ENCODE peak calls at places on chromosome 5, in nine cellular contexts. E, Z, V, B, O, W, K, R and F are unnamed samples.

GRCh38 chr5:52757527-52757926 is 30.2 kb upstream of the ITGA1 start:
- DNase-seq in E (no peak), O (no peak), K (no peak), B (no peak), W (no peak), V (no peak), R (no peak), Z (no peak), F (no peak)

GRCh38 chr5:3218916-3219650 is 376.5 kb upstream of the IRX1 start:
- DNase-seq in V (no peak), E (peak), O (no peak), K (no peak), Z (no peak), W (no peak), B (no peak), R (no peak), F (no peak)

GRCh38 chr5:33306758-33307157 is 134.0 kb upstream of the TARS1 start:
- DNase-seq in Z (peak), K (no peak), O (no peak), W (no peak), V (no peak), B (no peak), E (no peak), R (no peak), F (no peak)

GRCh38 chr5:171155621-171156020 is 153.4 kb upstream of the TLX3 start:
- DNase-seq in W (no peak), B (no peak), E (no peak), O (peak), K (no peak), R (no peak), V (no peak), Z (peak), F (no peak)

GRCh38 chr5:37847978-37848425 is 8.2 kb upstream of the GDNF start:
- DNase-seq in B (no peak), K (no peak), O (peak), V (no peak), R (no peak), Z (peak), E (no peak), W (peak), F (no peak)

GRCh38 chr5:169861934-169862333 is 118.4 kb downstream of the INSYN2B start:
- DNase-seq in V (no peak), R (no peak), W (no peak), B (no peak), E (no peak), O (peak), K (no peak), Z (peak), F (no peak)

GRCh38 chr5:62257018-62257367 is 49.0 kb upstream of the KIF2A start:
- DNase-seq in B (no peak), W (no peak), E (no peak), V (no peak), R (no peak), K (no peak), O (no peak), Z (no peak), F (no peak)

GRCh38 chr5:58940446-58940845 is 357.6 kb downstream of the RAB3C start:
- DNase-seq in K (no peak), B (peak), Z (peak), V (no peak), O (peak), E (no peak), W (no peak), R (no peak), F (no peak)

GRCh38 chr5:127695336-127695735 is 7.9 kb upstream of the CCDC192 start:
- DNase-seq in O (no peak), K (no peak), R (no peak), E (no peak), Z (no peak), W (no peak), V (no peak), B (no peak), F (no peak)

GRCh38 chr5:122144236-122144635 is 14.9 kb downstream of the ZNF474 start:
- DNase-seq in W (no peak), K (no peak), B (no peak), E (no peak), V (no peak), R (no peak), O (no peak), Z (no peak), F (no peak)

GRCh38 chr5:138033275-138033808 is 463 bp upstream of the FAM13B start:
- DNase-seq in K (no peak), V (no peak), R (no peak), E (no peak), O (no peak), Z (no peak), W (no peak), B (no peak), F (peak)

GRCh38 chr5:113140837-113141661 is 164.5 kb downstream of the DCP2 start:
- DNase-seq in R (no peak), V (no peak), Z (peak), O (peak), B (no peak), E (no peak), W (peak), K (no peak), F (no peak)

GRCh38 chr5:129172561-129172960 is 78.0 kb downstream of the ISOC1 start:
- DNase-seq in Z (peak), K (peak), W (peak), V (no peak), O (peak), E (no peak), R (no peak), B (no peak), F (peak)

GRCh38 chr5:141777711-141778110 is 95.7 kb upstream of the ARAP3 start:
- DNase-seq in E (no peak), W (no peak), V (no peak), Z (no peak), K (no peak), R (no peak), B (no peak), O (no peak), F (no peak)

GRCh38 chr5:949275-949543 is 56.5 kb downstream of the TRIP13 start:
- DNase-seq in K (no peak), O (no peak), E (no peak), W (no peak), B (no peak), Z (no peak), R (no peak), V (no peak), F (no peak)

GRCh38 chr5:81207009-81207408 is 26.1 kb upstream of the CKMT2 start:
- DNase-seq in V (no peak), R (no peak), Z (peak), W (peak), O (peak), E (no peak), B (no peak), K (no peak), F (no peak)

GRCh38 chr5:159515909-159516415 is 185.7 kb upstream of the IL12B start:
- DNase-seq in B (no peak), W (peak), O (peak), E (peak), K (peak), V (no peak), Z (peak), R (peak), F (peak)

GRCh38 chr5:99099691-99100090 is 170.9 kb upstream of the CHD1 start:
- DNase-seq in W (no peak), K (no peak), Z (no peak), O (no peak), B (no peak), R (no peak), E (no peak), V (no peak), F (no peak)

GRCh38 chr5:73238873-73239272 is 65.9 kb downstream of the TMEM174 start:
- DNase-seq in O (no peak), R (no peak), W (no peak), K (no peak), B (no peak), E (no peak), Z (no peak), V (no peak), F (no peak)

GRCh38 chr5:127386557-127386956 is 96.0 kb downstream of the MEGF10 start:
- DNase-seq in O (peak), W (no peak), Z (no peak), R (no peak), V (no peak), K (no peak), B (peak), E (no peak), F (no peak)

GRCh38 chr5:58322453-58322852 is 137.4 kb downstream of the PLK2 start:
- DNase-seq in O (peak), V (no peak), K (no peak), R (no peak), W (no peak), B (no peak), E (no peak), Z (peak), F (no peak)

GRCh38 chr5:43000198-43000840 is 39.8 kb downstream of the ANXA2R start:
- DNase-seq in E (peak), R (no peak), B (no peak), K (no peak), Z (peak), W (no peak), O (peak), V (no peak), F (no peak)

GRCh38 chr5:9545959-9546851 is at the start of gene SEMA5A:
- DNase-seq in W (peak), R (peak), B (no peak), K (no peak), O (peak), E (peak), Z (peak), V (no peak), F (no peak)

GRCh38 chr5:143471041-143471509 is 67.6 kb upstream of the NR3C1 start:
- DNase-seq in Z (peak), R (no peak), K (no peak), V (no peak), E (no peak), B (no peak), O (peak), W (no peak), F (peak)

GRCh38 chr5:34656700-34657549 is 797 bp downstream of the RAI14 start:
- DNase-seq in W (peak), R (no peak), E (no peak), Z (peak), O (peak), K (no peak), B (no peak), V (no peak), F (no peak)

GRCh38 chr5:56328753-56329560 is 95.8 kb upstream of the ANKRD55 start:
- DNase-seq in W (no peak), E (no peak), O (peak), B (no peak), V (no peak), K (no peak), Z (no peak), R (peak), F (no peak)

GRCh38 chr5:167730656-167731055 is 560.8 kb upstream of the WWC1 start:
- DNase-seq in K (no peak), O (peak), B (no peak), V (no peak), Z (no peak), W (peak), E (no peak), R (no peak), F (no peak)